ENCODE peak calls at places on chromosomes 13 and 19, in six cellular contexts. H, K, X, U, J and M are unnamed samples.

GRCh38 chr13:85590231-85590931 is 208.8 kb downstream of the SLITRK6 start:
- DNase-seq in K (no peak), X (no peak), J (no peak), H (no peak), U (no peak), M (no peak)

GRCh38 chr13:68719815-68720214 is 1387.8 kb upstream of the ATXN8OS start:
- DNase-seq in U (no peak), J (no peak), K (no peak), H (no peak), X (no peak), M (no peak)

GRCh38 chr13:100209857-100210580 is 121.1 kb downstream of the PCCA start:
- DNase-seq in K (no peak), X (no peak), H (no peak), J (no peak), U (peak; percentile 72), M (no peak)

GRCh38 chr13:30371649-30372265 is 50.5 kb upstream of the UBE2L5 start:
- DNase-seq in J (no peak), K (no peak), X (peak; percentile 63), U (peak; percentile 94), H (peak; percentile 32), M (no peak)

GRCh38 chr13:113636266-113636963 is 21.6 kb downstream of the ATP4B start:
- DNase-seq in K (peak; percentile 30), X (no peak), U (no peak), H (peak; percentile 4), J (no peak), M (peak; percentile 61)

GRCh38 chr13:26017196-26017921 is 34.5 kb downstream of the SHISA2 start:
- DNase-seq in H (peak; percentile 75), U (no peak), X (no peak), J (no peak), K (no peak), M (no peak)

GRCh38 chr13:30805603-30806011 is 70.3 kb downstream of the ALOX5AP start:
- DNase-seq in H (no peak), J (peak; percentile 54), X (no peak), K (no peak), U (peak; percentile 54), M (no peak)

GRCh38 chr19:30167976-30168635 is 204.1 kb upstream of the ZNF536 start:
- DNase-seq in H (no peak), X (no peak), U (no peak), K (peak; percentile 39), J (no peak), M (no peak)

GRCh38 chr13:36997716-36998427 is 1.3 kb downstream of the ALG5 start:
- DNase-seq in X (no peak), J (no peak), U (no peak), K (no peak), H (no peak), M (no peak)

GRCh38 chr19:16951529-16951928 is 62.7 kb downstream of the F2RL3 start:
- DNase-seq in J (no peak), X (no peak), H (peak; percentile 3), K (no peak), U (peak; percentile 2), M (no peak)

GRCh38 chr19:38063921-38064320 is 156.9 kb downstream of the SIPA1L3 start:
- DNase-seq in U (peak; percentile 30), H (no peak), X (no peak), J (no peak), K (no peak), M (no peak)

GRCh38 chr19:658916-659839 is 3.8 kb downstream of the RNF126 start:
- DNase-seq in X (peak; percentile 64), K (peak; percentile 56), U (no peak), H (no peak), J (no peak), M (no peak)

GRCh38 chr19:44988896-44989563 is 12.2 kb upstream of the RELB start:
- DNase-seq in X (peak; percentile 59), H (peak; percentile 54), J (peak; percentile 64), U (peak; percentile 57), K (peak; percentile 78), M (no peak)